ENCODE peak calls at places on chromosomes 6 and 20, in nine cellular contexts. J is HFFc6, F is hepatocyte, Z is lower leg skin, V is fibroblast of lung, L is D721Med, U is A549, T is stomach, A is HCT116. W is an unnamed sample.

GRCh38 chr6:92687278-92687677 is 732.1 kb downstream of the EPHA7 start:
- DNase-seq in J (no peak), F (no peak), Z (no peak), V (no peak), L (no peak), U (no peak), T (no peak), A (no peak), W (no peak)

GRCh38 chr20:57922701-57923100 is 212.9 kb upstream of the PMEPA1 start:
- DNase-seq in J (no peak), F (no peak), Z (no peak), V (no peak), L (no peak), U (no peak), T (no peak), A (no peak), W (no peak)

GRCh38 chr6:136647363-136647763 is 97.1 kb upstream of the MAP7 start:
- DNase-seq in J (no peak), F (peak; percentile 23), Z (no peak), V (peak; percentile 96), L (no peak), U (no peak), T (peak; percentile 41), A (no peak), W (no peak)

GRCh38 chr6:149212892-149213786 is 104.4 kb upstream of the TAB2 start:
- DNase-seq in J (no peak), F (no peak), Z (no peak), V (peak; percentile 83), L (no peak), U (no peak), T (no peak), A (no peak), W (no peak)

GRCh38 chr6:8579372-8579771 is 144.0 kb upstream of the SLC35B3 start:
- DNase-seq in J (no peak), F (no peak), Z (no peak), V (peak; percentile 13), L (no peak), U (no peak), T (no peak), A (no peak), W (no peak)

GRCh38 chr6:96153775-96154174 is 138.0 kb downstream of the FUT9 start:
- DNase-seq in J (no peak), F (no peak), Z (no peak), V (peak; percentile 20), L (no peak), U (no peak), T (no peak), A (no peak), W (no peak)

GRCh38 chr6:54440549-54440948 is 132.3 kb downstream of the TINAG start:
- DNase-seq in J (no peak), F (no peak), Z (peak; percentile 43), V (no peak), L (no peak), U (no peak), T (no peak), A (no peak), W (no peak)

GRCh38 chr6:144449911-144450690 is 165.0 kb downstream of the UTRN start:
- DNase-seq in J (no peak), F (no peak), Z (no peak), V (no peak), L (no peak), U (no peak), T (no peak), A (no peak), W (no peak)

GRCh38 chr6:144939926-144940325 is 654.8 kb downstream of the UTRN start:
- DNase-seq in J (no peak), F (no peak), Z (no peak), V (peak; percentile 55), L (no peak), U (no peak), T (no peak), A (no peak), W (no peak)

GRCh38 chr6:37538107-37538506 is 38.4 kb upstream of the CCDC167 start:
- DNase-seq in J (no peak), F (no peak), Z (no peak), V (no peak), L (no peak), U (peak; percentile 60), T (no peak), A (peak; percentile 45), W (no peak)

GRCh38 chr20:6768228-6769185 is 1.0 kb downstream of the BMP2 start:
- DNase-seq in J (no peak), F (peak; percentile 37), Z (peak; percentile 87), V (peak; percentile 46), L (no peak), U (no peak), T (peak; percentile 32), A (no peak), W (no peak)

GRCh38 chr6:18110160-18110559 is 12.3 kb downstream of the NHLRC1 start:
- DNase-seq in J (no peak), F (no peak), Z (no peak), V (no peak), L (no peak), U (no peak), T (no peak), A (no peak), W (no peak)

GRCh38 chr20:20663841-20664240 is 48.6 kb downstream of the RALGAPA2 start:
- DNase-seq in J (no peak), F (no peak), Z (no peak), V (peak; percentile 11), L (no peak), U (no peak), T (no peak), A (no peak), W (no peak)

GRCh38 chr20:20666359-20666758 is 46.1 kb downstream of the RALGAPA2 start:
- DNase-seq in J (no peak), F (no peak), Z (no peak), V (no peak), L (no peak), U (no peak), T (no peak), A (no peak), W (no peak)

GRCh38 chr20:20665933-20666332 is 46.5 kb downstream of the RALGAPA2 start:
- DNase-seq in J (no peak), F (no peak), Z (no peak), V (no peak), L (no peak), U (no peak), T (no peak), A (no peak), W (no peak)

GRCh38 chr20:20665200-20665599 is 47.2 kb downstream of the RALGAPA2 start:
- DNase-seq in J (no peak), F (no peak), Z (no peak), V (no peak), L (no peak), U (no peak), T (no peak), A (no peak), W (no peak)

GRCh38 chr20:20664795-20665194 is 47.6 kb downstream of the RALGAPA2 start:
- DNase-seq in J (peak; percentile 16), F (peak; percentile 36), Z (no peak), V (peak; percentile 8), L (no peak), U (peak; percentile 8), T (no peak), A (peak; percentile 18), W (no peak)
- TF ChIP-seq CTCF in J (peak; percentile 61), F (peak; percentile 71), Z (no peak), V (no peak), L (peak; percentile 85), U (peak; percentile 75), T (peak; percentile 27), A (peak; percentile 38), W (peak; percentile 71)

GRCh38 chr6:73579851-73580246 is 59.0 kb upstream of the EEF1A1 start:
- DNase-seq in J (peak; percentile 85), F (peak; percentile 70), Z (no peak), V (peak; percentile 92), L (no peak), U (peak; percentile 35), T (peak; percentile 32), A (peak; percentile 62), W (no peak)

GRCh38 chr6:73581293-73581692 is 60.5 kb upstream of the EEF1A1 start:
- DNase-seq in J (no peak), F (no peak), Z (no peak), V (no peak), L (no peak), U (no peak), T (no peak), A (no peak), W (no peak)

GRCh38 chr6:73577605-73578160 is 56.9 kb upstream of the EEF1A1 start:
- DNase-seq in J (no peak), F (no peak), Z (no peak), V (peak; percentile 19), L (no peak), U (no peak), T (no peak), A (no peak), W (no peak)

GRCh38 chr6:73579389-73579788 is 58.6 kb upstream of the EEF1A1 start:
- DNase-seq in J (no peak), F (no peak), Z (no peak), V (no peak), L (no peak), U (no peak), T (no peak), A (no peak), W (no peak)

DNA sequence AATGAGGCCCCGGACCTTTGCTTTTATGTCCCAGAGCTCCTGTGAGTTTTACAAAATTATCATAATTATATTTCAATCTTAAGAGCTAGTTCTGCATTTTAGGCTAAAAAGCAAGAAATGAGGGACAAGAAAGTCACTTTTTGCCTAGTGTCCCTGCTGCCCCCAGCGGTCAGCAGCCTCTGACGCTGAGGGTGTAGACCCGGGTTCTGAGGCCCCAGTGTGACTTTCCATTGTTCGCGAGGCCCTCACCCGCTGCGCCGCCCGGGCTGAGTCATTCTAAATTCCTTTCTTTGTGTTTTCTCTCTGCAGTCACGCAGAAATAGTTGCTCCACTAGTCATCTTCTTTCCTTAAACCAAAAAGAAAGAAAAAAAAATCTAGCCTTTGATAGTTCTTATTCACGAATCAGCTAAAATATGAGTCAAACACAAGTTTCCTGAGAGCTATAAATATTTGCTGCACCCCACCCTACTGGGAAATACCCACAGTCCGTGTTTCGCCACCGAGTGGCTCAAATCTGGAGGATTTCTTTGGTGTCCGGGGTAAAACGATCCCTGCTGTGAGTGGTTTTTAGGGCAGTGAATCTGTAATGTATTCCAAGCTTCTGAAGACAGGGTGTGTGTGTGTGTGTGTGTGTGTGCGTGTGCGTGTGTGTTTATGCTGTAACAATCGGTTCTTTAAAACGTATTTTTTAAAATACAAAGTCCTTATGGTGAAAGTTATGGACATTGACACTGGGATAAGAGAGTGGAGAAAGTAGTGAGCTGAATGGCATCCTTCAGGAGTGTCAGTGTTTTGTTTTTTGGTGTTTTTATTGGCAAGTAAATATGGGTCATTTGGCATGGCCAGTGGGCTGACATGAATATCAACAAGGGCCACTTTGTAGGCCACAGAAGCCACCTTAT is 59.7 kb upstream of the EEF1A1 start:
- DNase-seq in J (peak; percentile 97), F (peak; percentile 94), Z (peak; percentile 96), V (peak; percentile 98), L (no peak), U (peak; percentile 77), T (peak; percentile 81), A (peak; percentile 96), W (peak; percentile 81)
- TF ChIP-seq CTCF in J (peak; percentile 77), F (peak; percentile 41), Z (no peak), V (peak; percentile 28), L (no peak), U (peak; percentile 39), T (no peak), A (no peak), W (peak; percentile 77)

GRCh38 chr6:41545703-41546474 is at the start of gene FOXP4:
- DNase-seq in J (peak; percentile 92), F (peak; percentile 96), Z (peak; percentile 98), V (peak; percentile 97), L (peak; percentile 87), U (peak; percentile 79), T (peak; percentile 91), A (peak; percentile 85), W (peak; percentile 90)
- TF ChIP-seq CTCF in J (no peak), F (no peak), Z (no peak), V (no peak), L (no peak), U (no peak), T (no peak), A (no peak), W (no peak)

GRCh38 chr6:42230320-42231034 is 12.8 kb upstream of the MRPS10 start:
- DNase-seq in J (no peak), F (no peak), Z (no peak), V (no peak), L (no peak), U (peak; percentile 40), T (no peak), A (no peak), W (no peak)
- TF ChIP-seq CTCF in J (peak; percentile 68), F (peak; percentile 35), Z (no peak), V (peak; percentile 29), L (peak; percentile 41), U (peak; percentile 58), T (no peak), A (peak; percentile 72), W (peak; percentile 54)